ENCODE peak calls at places on chromosomes 6 and 20, in six cellular contexts. T is dorsolateral prefrontal cortex; E is CD8-positive, alpha-beta memory T cell; G is IMR-90; X is cardiac muscle cell; M is RWPE1. A is an unnamed sample.

GRCh38 chr6:108002365-108003221 is 44.6 kb upstream of the SEC63 start:
- DNase-seq in T (peak; percentile 93), E (no peak), G (peak; percentile 6), X (no peak), M (peak; percentile 22), A (no peak)

GRCh38 chr6:145904391-145904790 is 59.8 kb downstream of the SHPRH start:
- DNase-seq in T (no peak), E (no peak), G (no peak), X (no peak), M (no peak), A (peak; percentile 9)

GRCh38 chr20:21705466-21706344 is at the start of gene PAX1:
- DNase-seq in T (no peak), E (no peak), G (no peak), X (peak; percentile 74), M (no peak), A (peak; percentile 25)

GRCh38 chr20:23116301-23117089 is 30.4 kb upstream of the CD93 start:
- DNase-seq in T (no peak), E (no peak), G (peak; percentile 47), X (peak; percentile 27), M (no peak), A (no peak)

GRCh38 chr20:18218249-18218648 is 70.1 kb upstream of the ZNF133 start:
- DNase-seq in T (no peak), E (no peak), G (no peak), X (no peak), M (no peak), A (no peak)

GRCh38 chr6:119240257-119241123 is 109.1 kb downstream of the MAN1A1 start:
- DNase-seq in T (no peak), E (no peak), G (no peak), X (no peak), M (no peak), A (no peak)

GRCh38 chr6:71205336-71205956 is 83.2 kb upstream of the OGFRL1 start:
- DNase-seq in T (no peak), E (no peak), G (peak; percentile 51), X (no peak), M (no peak), A (no peak)

GRCh38 chr6:13370623-13371022 is 42.3 kb upstream of the TBC1D7 start:
- DNase-seq in T (no peak), E (no peak), G (no peak), X (no peak), M (peak; percentile 34), A (no peak)

GRCh38 chr6:169200931-169201514 is 52.6 kb downstream of the THBS2 start:
- DNase-seq in T (no peak), E (no peak), G (no peak), X (no peak), M (no peak), A (no peak)

GRCh38 chr6:37160922-37161778 is 8.8 kb upstream of the PIM1 start:
- DNase-seq in T (no peak), E (no peak), G (peak; percentile 76), X (no peak), M (no peak), A (no peak)

GRCh38 chr6:42436825-42437224 is 14.9 kb downstream of the TRERF1 start:
- DNase-seq in T (no peak), E (no peak), G (peak; percentile 51), X (no peak), M (no peak), A (no peak)

GRCh38 chr20:42373049-42373448 is 754.9 kb upstream of the CHD6 start:
- DNase-seq in T (no peak), E (no peak), G (no peak), X (no peak), M (no peak), A (no peak)

GRCh38 chr6:165821754-165822153 is 158.7 kb upstream of the PDE10A start:
- DNase-seq in T (no peak), E (no peak), G (peak; percentile 58), X (no peak), M (peak; percentile 12), A (no peak)

GRCh38 chr6:142820336-142821016 is 124.5 kb downstream of the HIVEP2 start:
- DNase-seq in T (no peak), E (no peak), G (no peak), X (no peak), M (no peak), A (peak; percentile 18)

GRCh38 chr6:157116420-157116819 is 206.9 kb downstream of the TMEM242 start:
- DNase-seq in T (no peak), E (no peak), G (no peak), X (no peak), M (no peak), A (no peak)

GRCh38 chr6:80165143-80165542 is 58.7 kb downstream of the BCKDHB start:
- DNase-seq in T (no peak), E (no peak), G (peak; percentile 45), X (no peak), M (peak; percentile 30), A (peak; percentile 73)

GRCh38 chr6:127192911-127193503 is 73.7 kb upstream of the RNF146 start:
- DNase-seq in T (no peak), E (no peak), G (peak; percentile 62), X (no peak), M (no peak), A (no peak)

GRCh38 chr6:13451181-13451700 is 36.2 kb downstream of the GFOD1 start:
- DNase-seq in T (no peak), E (no peak), G (no peak), X (no peak), M (no peak), A (no peak)

GRCh38 chr20:35327074-35327976 is 35.1 kb upstream of the FAM83C start:
- DNase-seq in T (no peak), E (no peak), G (peak; percentile 46), X (no peak), M (no peak), A (no peak)

GRCh38 chr6:43172127-43173007 is 1.3 kb downstream of the SRF start:
- DNase-seq in T (no peak), E (peak; percentile 76), G (peak; percentile 27), X (peak; percentile 65), M (peak; percentile 48), A (peak; percentile 7)

GRCh38 chr6:120478650-120479049 is 855.6 kb downstream of the TBC1D32 start:
- DNase-seq in T (no peak), E (no peak), G (no peak), X (no peak), M (no peak), A (no peak)

GRCh38 chr6:150813319-150813992 is 52.0 kb upstream of the MTHFD1L start:
- DNase-seq in T (no peak), E (peak; percentile 54), G (peak; percentile 83), X (no peak), M (peak; percentile 62), A (no peak)

GRCh38 chr6:33072508-33073100 is 845 bp downstream of the HLA-DPA1 start:
- DNase-seq in T (no peak), E (no peak), G (no peak), X (no peak), M (no peak), A (no peak)
- H3K27ac ChIP-seq in T (no peak overlapping the region), E (no peak overlapping the region), G (no peak overlapping the region), X (no peak overlapping the region), M (no peak overlapping the region), A (no peak overlapping the region)

GRCh38 chr6:167050903-167051302 is 51.7 kb downstream of the CEP43 start:
- DNase-seq in T (no peak), E (no peak), G (no peak), X (no peak), M (no peak), A (no peak)
- H3K27ac ChIP-seq in T (no peak overlapping the region), E (no peak overlapping the region), G (no peak overlapping the region), X (no peak overlapping the region), M (no peak overlapping the region), A (no peak overlapping the region)

GRCh38 chr6:29864037-29864795 is 36.6 kb downstream of the HLA-G start:
- DNase-seq in T (no peak), E (no peak), G (no peak), X (no peak), M (no peak), A (no peak)
- H3K27ac ChIP-seq in T (no peak overlapping the region), E (no peak overlapping the region), G (no peak overlapping the region), X (no peak overlapping the region), M (no peak overlapping the region), A (no peak overlapping the region)

GRCh38 chr6:53527249-53527765 is 17.6 kb downstream of the GCLC start:
- DNase-seq in T (no peak), E (no peak), G (no peak), X (no peak), M (no peak), A (no peak)

GRCh38 chr6:53530346-53530745 is 14.6 kb downstream of the GCLC start:
- DNase-seq in T (no peak), E (no peak), G (peak; percentile 43), X (peak; percentile 61), M (peak; percentile 31), A (no peak)

GRCh38 chr6:53529324-53530036 is 15.4 kb downstream of the GCLC start:
- DNase-seq in T (no peak), E (no peak), G (no peak), X (no peak), M (no peak), A (no peak)

GRCh38 chr6:53526000-53526399 is 18.9 kb downstream of the GCLC start:
- DNase-seq in T (no peak), E (no peak), G (no peak), X (no peak), M (no peak), A (no peak)

GRCh38 chr6:53528107-53528506 is 16.8 kb downstream of the GCLC start:
- DNase-seq in T (no peak), E (no peak), G (no peak), X (no peak), M (no peak), A (no peak)
- H3K27ac ChIP-seq in T (no peak overlapping the region), E (no peak overlapping the region), G (no peak overlapping the region), X (no peak overlapping the region), M (no peak overlapping the region), A (no peak overlapping the region)

GRCh38 chr6:32844839-32845372 is 1.1 kb upstream of the PSMB8 start:
- DNase-seq in T (no peak), E (no peak), G (no peak), X (no peak), M (no peak), A (peak; percentile 17)
- H3K27ac ChIP-seq in T (peak overlapping the region; percentile 93), E (peak overlapping the region; percentile 99), G (no peak overlapping the region), X (no peak overlapping the region), M (peak overlapping the region; percentile 85), A (peak overlapping the region; percentile 87)

GRCh38 chr6:44305200-44305725 is 7.9 kb downstream of the AARS2 start:
- DNase-seq in T (no peak), E (no peak), G (no peak), X (peak; percentile 8), M (no peak), A (no peak)
- H3K27ac ChIP-seq in T (peak overlapping the region; percentile 9), E (no peak overlapping the region), G (no peak overlapping the region), X (peak overlapping the region; percentile 17), M (no peak overlapping the region), A (no peak overlapping the region)

DNA sequence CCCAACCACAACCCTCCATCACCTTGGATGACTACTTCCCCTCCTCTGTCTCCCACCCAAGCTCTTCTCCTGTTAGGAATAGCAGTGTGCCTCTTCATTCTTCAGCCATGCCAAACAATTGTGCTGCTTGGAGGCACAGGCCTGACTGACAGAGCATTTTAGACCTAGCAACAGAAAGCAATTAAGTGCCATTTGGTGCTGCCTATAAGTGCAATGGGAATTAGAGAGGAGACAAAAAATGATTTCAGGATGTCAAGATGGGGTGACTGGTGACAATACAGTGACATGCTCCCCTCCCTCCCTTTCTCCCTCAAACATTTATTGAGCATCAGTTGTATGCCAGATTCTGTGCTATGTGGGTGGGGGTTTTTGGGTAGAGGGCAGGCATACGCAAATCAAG is 322.6 kb upstream of the MOCS1 start:
- DNase-seq in T (no peak), E (no peak), G (no peak), X (no peak), M (no peak), A (no peak)
- H3K27ac ChIP-seq in T (no peak overlapping the region), E (no peak overlapping the region), G (no peak overlapping the region), X (no peak overlapping the region), M (no peak overlapping the region), A (no peak overlapping the region)